ENCODE peak calls at places on chromosome 1, in seven cellular contexts. B is CD4-positive, alpha-beta T cell; T is prostate gland; R is mammary epithelial cell; W is K562; O is cardiac fibroblast; N is GM13977. P is an unnamed sample.

GRCh38 chr1:211925016-211925415 is 94.5 kb upstream of the LPGAT1 start:
- DNase-seq in N (no peak), R (peak; percentile 66), W (peak; percentile 43), T (peak; percentile 30), O (no peak), B (no peak), P (no peak)

GRCh38 chr1:241641748-241642592 is 1.8 kb upstream of the CHML start:
- DNase-seq in T (no peak), O (peak; percentile 74), N (no peak), B (no peak), R (no peak), W (no peak), P (no peak)

GRCh38 chr1:70745199-70745598 is 302.4 kb downstream of the PTGER3 start:
- DNase-seq in R (no peak), N (no peak), T (no peak), B (no peak), W (peak; percentile 29), O (no peak), P (no peak)

GRCh38 chr1:91623020-91623419 is 122.4 kb downstream of the CDC7 start:
- DNase-seq in N (no peak), O (no peak), T (no peak), R (no peak), B (no peak), W (no peak), P (no peak)

GRCh38 chr1:204889681-204890373 is 19.2 kb downstream of the NFASC start:
- DNase-seq in R (no peak), N (no peak), T (no peak), B (no peak), W (no peak), O (peak; percentile 62), P (no peak)

GRCh38 chr1:174953657-174954435 is 45.9 kb upstream of the CACYBP start:
- DNase-seq in O (no peak), R (no peak), W (no peak), T (no peak), B (no peak), N (no peak), P (no peak)

GRCh38 chr1:117740461-117740860 is 134.6 kb downstream of the TENT5C start:
- DNase-seq in T (no peak), N (no peak), R (no peak), B (no peak), W (no peak), O (no peak), P (no peak)

GRCh38 chr1:169484683-169485426 is 889 bp downstream of the SLC19A2 start:
- DNase-seq in B (no peak), O (peak; percentile 81), W (peak; percentile 70), N (peak; percentile 39), T (peak; percentile 42), R (peak; percentile 60), P (no peak)

GRCh38 chr1:53400761-53401379 is 58.3 kb upstream of the DMRTB1 start:
- DNase-seq in T (no peak), W (no peak), O (no peak), R (no peak), B (no peak), N (no peak), P (no peak)

DNA sequence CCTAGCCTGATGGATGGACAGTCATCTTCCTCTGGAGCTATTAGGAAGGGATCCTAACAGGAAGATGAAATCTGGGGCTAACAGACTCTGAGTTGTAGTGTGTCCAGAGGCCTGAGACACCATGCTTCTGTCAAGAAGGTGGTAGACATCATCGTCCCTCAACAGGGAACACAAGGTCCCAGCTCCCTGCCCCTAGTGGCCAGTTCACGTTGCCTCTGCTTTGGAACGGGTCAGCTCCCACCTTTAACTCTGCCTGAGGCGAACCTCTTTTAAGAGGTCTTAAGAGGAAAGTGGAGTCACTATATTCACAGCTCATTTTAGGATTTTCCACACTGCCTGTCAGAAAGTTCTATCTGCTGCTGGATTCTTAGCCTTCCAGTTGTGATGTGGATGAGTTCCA is 28.3 kb downstream of the LRRC71 start:
- DNase-seq in W (peak; percentile 52), O (no peak), R (no peak), B (no peak), N (no peak), T (no peak), P (no peak)
- TF ChIP-seq CTCF in W (peak; percentile 77), O (peak; percentile 34), R (peak; percentile 1), B (no peak), N (peak; percentile 6), T (no peak), P (peak; percentile 40)

DNA sequence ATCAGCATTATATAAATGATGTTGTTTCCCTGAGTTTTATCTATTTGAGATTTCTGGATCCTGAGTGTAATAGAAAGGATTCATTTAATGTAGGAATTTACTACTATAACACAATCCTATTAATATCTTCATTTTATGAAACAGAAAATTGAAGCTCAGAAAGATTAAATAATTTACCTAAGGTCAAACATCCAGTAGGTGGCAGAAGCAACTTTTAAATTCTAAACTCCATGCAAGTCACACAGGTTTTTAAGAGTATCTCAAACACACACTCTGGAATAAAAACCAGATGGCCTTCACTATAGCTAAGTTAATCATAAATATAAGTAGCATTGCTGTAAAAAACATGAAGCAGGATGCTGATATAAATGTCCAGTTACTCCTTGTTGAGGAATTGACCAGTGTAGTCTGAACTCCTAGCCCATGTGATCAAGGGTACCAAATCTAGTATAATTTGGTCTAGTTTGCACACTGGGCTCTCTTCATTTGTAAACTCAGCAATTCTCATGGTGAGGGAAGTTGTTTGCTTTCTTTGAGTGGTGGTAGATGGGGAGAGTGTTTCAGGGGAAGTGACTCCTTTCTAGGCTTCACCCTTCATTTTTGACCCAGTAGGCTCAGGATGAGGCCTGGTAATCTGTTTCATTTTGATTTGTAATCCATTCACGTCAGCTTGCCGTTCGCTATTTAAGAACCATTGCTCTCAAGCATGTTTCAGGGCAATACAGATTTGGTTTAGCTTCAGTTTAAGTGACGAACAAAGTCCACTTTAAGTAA is 9.3 kb upstream of the FMO3 start:
- DNase-seq in R (peak; percentile 9), N (peak; percentile 14), O (peak; percentile 86), T (no peak), W (no peak), B (no peak), P (no peak)
- TF ChIP-seq CTCF in R (peak; percentile 50), N (peak; percentile 9), O (peak; percentile 20), T (peak; percentile 29), W (no peak), B (no peak), P (peak; percentile 59)

GRCh38 chr1:19439464-19440171 is 45.7 kb downstream of the CAPZB start:
- DNase-seq in O (peak; percentile 46), B (peak; percentile 21), R (no peak), N (peak; percentile 28), W (peak; percentile 48), T (peak; percentile 62), P (no peak)
- TF ChIP-seq CTCF in O (peak; percentile 4), B (peak; percentile 54), R (peak; percentile 27), N (peak; percentile 34), W (peak; percentile 70), T (no peak), P (no peak)

DNA sequence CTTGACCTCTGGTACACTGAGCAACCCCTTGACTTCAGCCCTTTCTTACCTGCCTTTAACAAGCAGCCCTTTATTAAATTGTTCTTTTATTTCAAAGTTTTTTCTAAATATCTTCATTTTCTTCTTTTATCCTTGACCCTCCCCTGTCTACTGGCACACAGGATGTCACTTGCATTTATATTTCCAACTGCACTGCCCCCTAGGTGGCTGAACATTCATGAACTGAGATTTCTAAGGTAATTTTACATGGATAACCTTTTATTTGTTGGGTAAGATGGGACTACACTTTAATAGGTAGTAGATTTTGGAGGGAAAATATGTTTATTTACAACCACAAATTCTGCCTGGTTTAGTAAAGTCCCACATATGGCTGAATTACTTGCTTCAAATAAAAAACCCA is 190.0 kb downstream of the ATP6V1G3 start:
- DNase-seq in B (no peak), R (no peak), W (no peak), O (no peak), T (no peak), N (no peak), P (no peak)
- TF ChIP-seq CTCF in B (no peak), R (peak; percentile 6), W (no peak), O (peak; percentile 4), T (no peak), N (peak; percentile 13), P (no peak)

GRCh38 chr1:81806432-81806770 is 5.7 kb downstream of the ADGRL2 start:
- DNase-seq in O (no peak), T (no peak), B (no peak), N (no peak), W (no peak), R (no peak), P (no peak)

GRCh38 chr1:81809808-81810207 is 9.1 kb downstream of the ADGRL2 start:
- DNase-seq in R (no peak), T (no peak), B (no peak), O (no peak), N (no peak), W (no peak), P (no peak)

GRCh38 chr1:81811757-81812371 is 11.1 kb downstream of the ADGRL2 start:
- DNase-seq in N (no peak), O (peak; percentile 49), T (no peak), B (no peak), R (no peak), W (no peak), P (no peak)

GRCh38 chr1:81805537-81806431 is 5.0 kb downstream of the ADGRL2 start:
- DNase-seq in B (no peak), O (no peak), W (no peak), N (no peak), R (no peak), T (no peak), P (no peak)

GRCh38 chr1:81808760-81809159 is 8.0 kb downstream of the ADGRL2 start:
- DNase-seq in O (no peak), B (no peak), T (no peak), R (no peak), N (no peak), W (no peak), P (no peak)
- TF ChIP-seq CTCF in O (no peak), B (no peak), T (no peak), R (no peak), N (no peak), W (no peak), P (peak; percentile 39)

GRCh38 chr1:19338323-19338762 is 26.2 kb downstream of the SLC66A1 start:
- DNase-seq in O (peak; percentile 15), R (peak; percentile 41), W (peak; percentile 40), N (no peak), B (no peak), T (peak; percentile 71), P (no peak)
- TF ChIP-seq CTCF in O (no peak), R (peak; percentile 52), W (peak; percentile 44), N (no peak), B (no peak), T (no peak), P (peak; percentile 59)

P was measured in neural crest cell.